ENCODE peak calls at places on chromosome 2, in ten cellular contexts. One of them, this sample, is unnamed.

GRCh38 chr2:127656569-127657231 is 10.7 kb downstream of the GPR17 start:
- DNase-seq in AG04450: no peak
- DNase-seq in transverse colon: no peak
- DNase-seq in endodermal cell: no peak
- DNase-seq in neural progenitor cell: no peak
- DNase-seq in left ventricle myocardium inferior: peak
- DNase-seq in HCT116: no peak
- DNase-seq in hepatocyte: no peak
- DNase-seq in body of pancreas: no peak
- DNase-seq in HL-60: no peak
- DNase-seq in this sample: no peak

GRCh38 chr2:72815655-72816268 is 10.1 kb downstream of the EXOC6B start:
- DNase-seq in left ventricle myocardium inferior: no peak
- DNase-seq in AG04450: no peak
- DNase-seq in hepatocyte: no peak
- DNase-seq in endodermal cell: peak
- DNase-seq in transverse colon: no peak
- DNase-seq in HL-60: no peak
- DNase-seq in neural progenitor cell: peak
- DNase-seq in HCT116: no peak
- DNase-seq in body of pancreas: no peak
- DNase-seq in this sample: no peak

GRCh38 chr2:241770185-241770935 is 6.3 kb upstream of the GAL3ST2 start:
- DNase-seq in AG04450: no peak
- DNase-seq in body of pancreas: no peak
- DNase-seq in HL-60: no peak
- DNase-seq in neural progenitor cell: peak
- DNase-seq in HCT116: no peak
- DNase-seq in endodermal cell: peak
- DNase-seq in transverse colon: no peak
- DNase-seq in hepatocyte: peak
- DNase-seq in left ventricle myocardium inferior: no peak
- DNase-seq in this sample: no peak

GRCh38 chr2:222903234-222904220 is 42.7 kb downstream of the ACSL3 start:
- DNase-seq in body of pancreas: peak
- DNase-seq in endodermal cell: no peak
- DNase-seq in transverse colon: peak
- DNase-seq in AG04450: no peak
- DNase-seq in neural progenitor cell: peak
- DNase-seq in HL-60: peak
- DNase-seq in left ventricle myocardium inferior: no peak
- DNase-seq in HCT116: no peak
- DNase-seq in hepatocyte: peak
- DNase-seq in this sample: no peak

GRCh38 chr2:182913064-182913463 is 46.6 kb upstream of the FRZB start:
- DNase-seq in HL-60: no peak
- DNase-seq in HCT116: no peak
- DNase-seq in endodermal cell: no peak
- DNase-seq in body of pancreas: no peak
- DNase-seq in left ventricle myocardium inferior: no peak
- DNase-seq in transverse colon: no peak
- DNase-seq in neural progenitor cell: no peak
- DNase-seq in hepatocyte: no peak
- DNase-seq in AG04450: no peak
- DNase-seq in this sample: no peak

GRCh38 chr2:172102159-172102857 is 392 bp downstream of the DLX2 start:
- DNase-seq in left ventricle myocardium inferior: no peak
- DNase-seq in endodermal cell: peak
- DNase-seq in hepatocyte: no peak
- DNase-seq in neural progenitor cell: no peak
- DNase-seq in HL-60: peak
- DNase-seq in HCT116: no peak
- DNase-seq in transverse colon: no peak
- DNase-seq in AG04450: no peak
- DNase-seq in body of pancreas: no peak
- DNase-seq in this sample: no peak

GRCh38 chr2:121237980-121238665 is 46.9 kb downstream of the TFCP2L1 start:
- DNase-seq in AG04450: no peak
- DNase-seq in transverse colon: no peak
- DNase-seq in left ventricle myocardium inferior: no peak
- DNase-seq in endodermal cell: peak
- DNase-seq in HL-60: no peak
- DNase-seq in neural progenitor cell: no peak
- DNase-seq in body of pancreas: no peak
- DNase-seq in HCT116: no peak
- DNase-seq in hepatocyte: no peak
- DNase-seq in this sample: no peak

GRCh38 chr2:47016172-47016913 is 100.7 kb upstream of the MCFD2 start:
- DNase-seq in body of pancreas: no peak
- DNase-seq in AG04450: peak
- DNase-seq in HCT116: peak
- DNase-seq in transverse colon: peak
- DNase-seq in HL-60: peak
- DNase-seq in hepatocyte: peak
- DNase-seq in endodermal cell: peak
- DNase-seq in neural progenitor cell: peak
- DNase-seq in left ventricle myocardium inferior: no peak
- DNase-seq in this sample: peak

GRCh38 chr2:26754972-26755670 is 9.0 kb upstream of the SLC35F6 start:
- DNase-seq in hepatocyte: no peak
- DNase-seq in neural progenitor cell: peak
- DNase-seq in HL-60: peak
- DNase-seq in left ventricle myocardium inferior: no peak
- DNase-seq in HCT116: no peak
- DNase-seq in transverse colon: no peak
- DNase-seq in body of pancreas: no peak
- DNase-seq in endodermal cell: no peak
- DNase-seq in AG04450: no peak
- DNase-seq in this sample: no peak

GRCh38 chr2:56127013-56127772 is 56.6 kb upstream of the CCDC85A start:
- DNase-seq in body of pancreas: no peak
- DNase-seq in hepatocyte: no peak
- DNase-seq in HL-60: no peak
- DNase-seq in endodermal cell: no peak
- DNase-seq in AG04450: no peak
- DNase-seq in transverse colon: no peak
- DNase-seq in HCT116: no peak
- DNase-seq in left ventricle myocardium inferior: no peak
- DNase-seq in neural progenitor cell: no peak
- DNase-seq in this sample: no peak

GRCh38 chr2:234982096-234982834 is 30.4 kb downstream of the SH3BP4 start:
- DNase-seq in left ventricle myocardium inferior: no peak
- DNase-seq in HL-60: no peak
- DNase-seq in transverse colon: no peak
- DNase-seq in neural progenitor cell: no peak
- DNase-seq in HCT116: no peak
- DNase-seq in AG04450: no peak
- DNase-seq in hepatocyte: no peak
- DNase-seq in body of pancreas: no peak
- DNase-seq in endodermal cell: no peak
- DNase-seq in this sample: no peak

GRCh38 chr2:234980476-234981187 is 28.8 kb downstream of the SH3BP4 start:
- DNase-seq in hepatocyte: peak
- DNase-seq in neural progenitor cell: no peak
- DNase-seq in HCT116: no peak
- DNase-seq in body of pancreas: peak
- DNase-seq in HL-60: no peak
- DNase-seq in transverse colon: peak
- DNase-seq in left ventricle myocardium inferior: no peak
- DNase-seq in endodermal cell: no peak
- DNase-seq in AG04450: no peak
- DNase-seq in this sample: no peak

GRCh38 chr2:234983011-234983726 is 31.4 kb downstream of the SH3BP4 start:
- DNase-seq in left ventricle myocardium inferior: no peak
- DNase-seq in endodermal cell: no peak
- DNase-seq in hepatocyte: no peak
- DNase-seq in transverse colon: peak
- DNase-seq in body of pancreas: no peak
- DNase-seq in neural progenitor cell: no peak
- DNase-seq in AG04450: no peak
- DNase-seq in HCT116: no peak
- DNase-seq in HL-60: no peak
- DNase-seq in this sample: no peak

GRCh38 chr2:234979204-234980167 is 27.7 kb downstream of the SH3BP4 start:
- DNase-seq in AG04450: no peak
- DNase-seq in left ventricle myocardium inferior: no peak
- DNase-seq in endodermal cell: no peak
- DNase-seq in transverse colon: no peak
- DNase-seq in HCT116: no peak
- DNase-seq in body of pancreas: no peak
- DNase-seq in neural progenitor cell: no peak
- DNase-seq in HL-60: no peak
- DNase-seq in hepatocyte: no peak
- DNase-seq in this sample: no peak

GRCh38 chr2:234981197-234982095 is 29.6 kb downstream of the SH3BP4 start:
- DNase-seq in AG04450: peak
- DNase-seq in transverse colon: peak
- DNase-seq in HCT116: peak
- DNase-seq in neural progenitor cell: peak
- DNase-seq in hepatocyte: peak
- DNase-seq in left ventricle myocardium inferior: peak
- DNase-seq in endodermal cell: peak
- DNase-seq in HL-60: no peak
- DNase-seq in body of pancreas: peak
- DNase-seq in this sample: no peak
- H3K27ac ChIP-seq in AG04450: peak
- H3K27ac ChIP-seq in transverse colon: peak
- H3K27ac ChIP-seq in HCT116: peak
- H3K27ac ChIP-seq in neural progenitor cell: peak
- H3K27ac ChIP-seq in hepatocyte: peak
- H3K27ac ChIP-seq in left ventricle myocardium inferior: peak
- H3K27ac ChIP-seq in endodermal cell: peak
- H3K27ac ChIP-seq in HL-60: no peak
- H3K27ac ChIP-seq in body of pancreas: peak
- H3K27ac ChIP-seq in this sample: no peak

GRCh38 chr2:207845202-207845864 is 75.6 kb upstream of the FZD5 start:
- DNase-seq in left ventricle myocardium inferior: no peak
- DNase-seq in neural progenitor cell: no peak
- DNase-seq in endodermal cell: no peak
- DNase-seq in HL-60: no peak
- DNase-seq in AG04450: no peak
- DNase-seq in HCT116: no peak
- DNase-seq in hepatocyte: no peak
- DNase-seq in body of pancreas: no peak
- DNase-seq in transverse colon: no peak
- DNase-seq in this sample: no peak

GRCh38 chr2:207849443-207849842 is 79.7 kb upstream of the FZD5 start:
- DNase-seq in HL-60: no peak
- DNase-seq in hepatocyte: no peak
- DNase-seq in left ventricle myocardium inferior: no peak
- DNase-seq in endodermal cell: no peak
- DNase-seq in AG04450: no peak
- DNase-seq in HCT116: no peak
- DNase-seq in neural progenitor cell: no peak
- DNase-seq in body of pancreas: no peak
- DNase-seq in transverse colon: no peak
- DNase-seq in this sample: no peak

GRCh38 chr2:207848545-207848928 is 78.8 kb upstream of the FZD5 start:
- DNase-seq in AG04450: no peak
- DNase-seq in HL-60: no peak
- DNase-seq in neural progenitor cell: no peak
- DNase-seq in HCT116: no peak
- DNase-seq in left ventricle myocardium inferior: no peak
- DNase-seq in endodermal cell: no peak
- DNase-seq in body of pancreas: no peak
- DNase-seq in transverse colon: no peak
- DNase-seq in hepatocyte: no peak
- DNase-seq in this sample: no peak

GRCh38 chr2:207847098-207847806 is 77.5 kb upstream of the FZD5 start:
- DNase-seq in transverse colon: no peak
- DNase-seq in neural progenitor cell: no peak
- DNase-seq in HCT116: no peak
- DNase-seq in left ventricle myocardium inferior: no peak
- DNase-seq in AG04450: no peak
- DNase-seq in endodermal cell: no peak
- DNase-seq in HL-60: no peak
- DNase-seq in body of pancreas: no peak
- DNase-seq in hepatocyte: no peak
- DNase-seq in this sample: no peak

GRCh38 chr2:207847807-207848544 is 78.3 kb upstream of the FZD5 start:
- DNase-seq in body of pancreas: peak
- DNase-seq in endodermal cell: peak
- DNase-seq in HL-60: no peak
- DNase-seq in HCT116: no peak
- DNase-seq in neural progenitor cell: peak
- DNase-seq in left ventricle myocardium inferior: no peak
- DNase-seq in AG04450: no peak
- DNase-seq in hepatocyte: peak
- DNase-seq in transverse colon: peak
- DNase-seq in this sample: no peak
- H3K27ac ChIP-seq in body of pancreas: peak
- H3K27ac ChIP-seq in endodermal cell: peak
- H3K27ac ChIP-seq in HL-60: no peak
- H3K27ac ChIP-seq in HCT116: no peak
- H3K27ac ChIP-seq in neural progenitor cell: peak
- H3K27ac ChIP-seq in left ventricle myocardium inferior: peak
- H3K27ac ChIP-seq in AG04450: no peak
- H3K27ac ChIP-seq in hepatocyte: peak
- H3K27ac ChIP-seq in transverse colon: peak
- H3K27ac ChIP-seq in this sample: no peak

DNA sequence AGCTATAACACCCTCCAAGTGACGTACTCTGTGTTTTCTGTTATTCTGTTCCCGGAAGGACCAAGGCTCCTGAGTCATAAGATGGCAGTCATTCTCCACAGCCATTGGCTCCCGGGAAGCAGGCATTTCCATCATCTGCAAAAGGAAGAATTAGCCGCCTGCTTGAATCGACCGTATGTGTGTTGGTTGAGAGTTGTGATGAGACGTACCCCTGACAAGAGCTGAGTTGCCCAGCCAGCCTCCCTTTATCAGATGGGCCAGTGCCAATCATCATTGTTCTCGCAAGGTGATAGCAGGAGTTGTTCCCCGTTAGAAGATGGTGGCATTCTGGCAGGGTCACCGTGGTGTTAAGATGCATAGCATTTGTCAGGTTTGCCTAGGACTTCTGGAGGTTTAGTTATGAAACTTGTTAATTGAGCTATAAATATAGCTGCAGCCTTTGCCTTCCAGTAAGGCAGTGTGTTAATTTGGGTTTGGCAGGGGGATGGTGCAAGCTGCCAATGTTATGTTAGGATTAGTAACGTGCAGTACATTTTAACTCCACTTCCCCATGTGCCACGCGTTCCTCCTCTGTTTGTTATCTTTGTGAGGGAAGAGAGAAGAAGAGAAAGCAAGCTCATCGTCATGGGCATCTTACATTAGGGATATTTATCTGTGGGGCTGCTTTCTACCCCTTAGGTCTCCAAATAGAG is 652.7 kb upstream of the FANCL start:
- DNase-seq in transverse colon: no peak
- DNase-seq in hepatocyte: no peak
- DNase-seq in body of pancreas: no peak
- DNase-seq in left ventricle myocardium inferior: no peak
- DNase-seq in HL-60: no peak
- DNase-seq in neural progenitor cell: no peak
- DNase-seq in HCT116: no peak
- DNase-seq in AG04450: no peak
- DNase-seq in endodermal cell: no peak
- DNase-seq in this sample: no peak
- H3K27ac ChIP-seq in transverse colon: no peak
- H3K27ac ChIP-seq in hepatocyte: no peak
- H3K27ac ChIP-seq in body of pancreas: no peak
- H3K27ac ChIP-seq in left ventricle myocardium inferior: peak
- H3K27ac ChIP-seq in HL-60: no peak
- H3K27ac ChIP-seq in neural progenitor cell: no peak
- H3K27ac ChIP-seq in HCT116: no peak
- H3K27ac ChIP-seq in AG04450: no peak
- H3K27ac ChIP-seq in endodermal cell: no peak
- H3K27ac ChIP-seq in this sample: no peak

GRCh38 chr2:20673686-20674308 is 6.9 kb downstream of the GDF7 start:
- DNase-seq in HCT116: no peak
- DNase-seq in body of pancreas: no peak
- DNase-seq in AG04450: no peak
- DNase-seq in left ventricle myocardium inferior: no peak
- DNase-seq in transverse colon: no peak
- DNase-seq in hepatocyte: no peak
- DNase-seq in neural progenitor cell: no peak
- DNase-seq in endodermal cell: peak
- DNase-seq in HL-60: no peak
- DNase-seq in this sample: no peak
- H3K27ac ChIP-seq in HCT116: no peak
- H3K27ac ChIP-seq in body of pancreas: no peak
- H3K27ac ChIP-seq in AG04450: no peak
- H3K27ac ChIP-seq in left ventricle myocardium inferior: peak
- H3K27ac ChIP-seq in transverse colon: no peak
- H3K27ac ChIP-seq in hepatocyte: no peak
- H3K27ac ChIP-seq in neural progenitor cell: no peak
- H3K27ac ChIP-seq in endodermal cell: no peak
- H3K27ac ChIP-seq in HL-60: no peak
- H3K27ac ChIP-seq in this sample: no peak